ENCODE peak calls at places on chromosome 17, in five cellular contexts. Q, M, S, C and O are unnamed samples.

GRCh38 chr17:57255182-57255775 is 1.0 kb upstream of the MSI2 start:
- DNase-seq in Q (no peak), M (no peak), S (no peak), C (no peak), O (no peak)

GRCh38 chr17:36936455-36936934 is 780 bp upstream of the LHX1 start:
- DNase-seq in Q (no peak), M (peak), S (no peak), C (no peak), O (no peak)

GRCh38 chr17:2060681-2061440 is 6.0 kb downstream of the HIC1 start:
- DNase-seq in Q (no peak), M (no peak), S (no peak), C (no peak), O (no peak)

GRCh38 chr17:17724307-17724921 is 43.2 kb downstream of the RAI1 start:
- DNase-seq in Q (no peak), M (no peak), S (no peak), C (no peak), O (no peak)

GRCh38 chr17:40633871-40634270 is 13.7 kb downstream of the SMARCE1 start:
- DNase-seq in Q (no peak), M (no peak), S (no peak), C (no peak), O (no peak)

GRCh38 chr17:70105641-70106040 is 30.6 kb downstream of the KCNJ16 start:
- DNase-seq in Q (no peak), M (no peak), S (no peak), C (no peak), O (no peak)

GRCh38 chr17:19332371-19333131 is 30.0 kb downstream of the B9D1 start:
- DNase-seq in Q (no peak), M (no peak), S (no peak), C (no peak), O (no peak)

GRCh38 chr17:39196820-39197331 is 593 bp downstream of the CACNB1 start:
- DNase-seq in Q (no peak), M (peak), S (no peak), C (no peak), O (no peak)

GRCh38 chr17:55710410-55710809 is 12.3 kb downstream of the TMEM100 start:
- DNase-seq in Q (no peak), M (no peak), S (peak), C (no peak), O (peak)

GRCh38 chr17:38893612-38894011 is 23.8 kb downstream of the LASP1 start:
- DNase-seq in Q (no peak), M (peak), S (no peak), C (no peak), O (no peak)

GRCh38 chr17:7781467-7781866 is 52.5 kb upstream of the KDM6B start:
- DNase-seq in Q (no peak), M (no peak), S (no peak), C (no peak), O (no peak)

GRCh38 chr17:31595666-31596381 is 204.3 kb downstream of the RAB11FIP4 start:
- DNase-seq in Q (no peak), M (no peak), S (no peak), C (no peak), O (no peak)

GRCh38 chr17:55889271-55889670 is 138.4 kb downstream of the PCTP start:
- DNase-seq in Q (no peak), M (no peak), S (peak), C (no peak), O (no peak)

GRCh38 chr17:21286771-21287702 is 2.5 kb downstream of the MAP2K3 start:
- DNase-seq in Q (no peak), M (peak), S (peak), C (no peak), O (no peak)

GRCh38 chr17:79739148-79740062 is 8.7 kb downstream of the ENPP7 start:
- DNase-seq in Q (no peak), M (no peak), S (no peak), C (no peak), O (no peak)

GRCh38 chr17:44556114-44556853 is 1.0 kb upstream of the FZD2 start:
- DNase-seq in Q (no peak), M (no peak), S (peak), C (no peak), O (no peak)

GRCh38 chr17:50835563-50836231 is at the start of gene WFIKKN2:
- DNase-seq in Q (no peak), M (no peak), S (no peak), C (no peak), O (no peak)

GRCh38 chr17:55294042-55294751 is 29.4 kb downstream of the HLF start:
- DNase-seq in Q (no peak), M (no peak), S (no peak), C (no peak), O (no peak)

GRCh38 chr17:72342061-72342460 is 221.2 kb downstream of the SOX9 start:
- DNase-seq in Q (no peak), M (no peak), S (no peak), C (no peak), O (no peak)

GRCh38 chr17:82726427-82726826 is 9.0 kb upstream of the FN3K start:
- DNase-seq in Q (no peak), M (no peak), S (no peak), C (no peak), O (no peak)

GRCh38 chr17:39926588-39927100 is 757 bp downstream of the ORMDL3 start:
- DNase-seq in Q (no peak), M (peak), S (peak), C (no peak), O (no peak)

GRCh38 chr17:17818088-17818526 is 18.7 kb downstream of the SREBF1 start:
- DNase-seq in Q (no peak), M (peak), S (no peak), C (no peak), O (no peak)

GRCh38 chr17:78870621-78871020 is 30.0 kb upstream of the USP36 start:
- DNase-seq in Q (no peak), M (no peak), S (no peak), C (no peak), O (no peak)

GRCh38 chr17:59287452-59287851 is 44.0 kb upstream of the YPEL2 start:
- DNase-seq in Q (no peak), M (no peak), S (peak), C (no peak), O (no peak)

GRCh38 chr17:64470676-64471075 is 21.8 kb downstream of the MILR1 start:
- DNase-seq in Q (no peak), M (no peak), S (no peak), C (no peak), O (no peak)

GRCh38 chr17:71460943-71461342 is 659.9 kb upstream of the SOX9 start:
- DNase-seq in Q (no peak), M (peak), S (peak), C (no peak), O (no peak)

GRCh38 chr17:21167303-21167702 is 40.5 kb downstream of the DHRS7B start:
- DNase-seq in Q (no peak), M (no peak), S (peak), C (no peak), O (no peak)

GRCh38 chr17:40038882-40039513 is 15.2 kb downstream of the MED24 start:
- DNase-seq in Q (peak), M (no peak), S (peak), C (peak), O (no peak)

GRCh38 chr17:46115687-46116086 is 77.5 kb downstream of the KANSL1 start:
- DNase-seq in Q (no peak), M (no peak), S (no peak), C (no peak), O (no peak)

GRCh38 chr17:40174528-40174927 is 2.7 kb upstream of the RAPGEFL1 start:
- DNase-seq in Q (no peak), M (no peak), S (no peak), C (no peak), O (no peak)

GRCh38 chr17:79509496-79509895 is 101.4 kb downstream of the RBFOX3 start:
- DNase-seq in Q (no peak), M (no peak), S (no peak), C (no peak), O (no peak)

GRCh38 chr17:59851431-59852375 is 41.0 kb downstream of the TUBD1 start:
- DNase-seq in Q (peak), M (peak), S (no peak), C (peak), O (peak)

GRCh38 chr17:18151290-18151689 is 32.3 kb upstream of the ALKBH5 start:
- DNase-seq in Q (no peak), M (no peak), S (no peak), C (no peak), O (no peak)

DNA sequence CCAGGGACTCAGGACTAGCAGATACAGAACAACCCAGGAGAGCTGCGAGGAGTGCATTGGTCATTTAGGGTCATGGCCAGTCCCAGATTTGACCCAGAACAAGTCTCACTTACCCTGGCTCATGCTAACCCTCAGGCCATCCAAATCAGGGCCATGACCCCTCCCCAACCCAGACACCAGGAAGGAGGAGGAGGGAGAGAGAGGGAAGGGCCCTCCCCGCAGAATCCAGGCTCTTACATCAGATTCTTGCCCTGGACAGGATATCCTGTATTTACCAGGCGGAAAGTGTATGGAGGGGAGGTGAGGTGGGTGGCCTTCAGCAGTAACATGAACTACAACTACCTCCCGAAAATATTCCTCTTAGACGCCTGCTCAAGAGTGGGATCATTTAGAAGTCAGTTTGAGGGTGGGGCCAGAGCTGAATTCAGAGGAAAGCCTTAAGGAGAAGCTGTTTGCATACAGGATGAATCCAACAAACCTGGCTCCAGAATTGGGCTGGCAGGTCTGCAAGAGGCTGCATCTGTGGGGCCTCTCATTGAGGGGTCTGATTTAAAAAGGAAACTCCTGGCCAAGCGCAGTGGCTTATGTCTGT is 2.1 kb downstream of the VAT1 start:
- DNase-seq in Q (no peak), M (no peak), S (no peak), C (no peak), O (no peak)
- H3K4me3 ChIP-seq in Q (no peak), M (no peak), S (no peak), C (peak), O (peak)

DNA sequence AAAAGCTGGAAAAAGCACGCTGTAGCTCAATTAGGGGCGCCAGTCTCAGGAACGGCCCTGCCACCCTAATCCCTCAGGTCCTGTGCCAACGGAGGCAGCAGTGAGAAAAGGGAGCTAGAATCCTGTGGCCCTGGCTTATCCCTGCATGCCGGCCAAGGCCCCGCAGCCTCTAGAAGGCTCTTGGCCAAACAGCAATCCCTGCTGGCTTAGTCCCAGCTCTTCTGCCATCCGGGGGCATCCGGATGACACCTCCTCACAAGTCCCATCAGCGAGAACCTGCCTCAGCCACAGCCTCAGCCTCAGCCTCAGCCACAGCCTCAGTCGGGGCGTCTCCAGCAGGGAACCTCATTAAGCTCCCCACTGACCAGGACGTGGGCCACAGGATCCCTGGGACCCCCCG is 69.8 kb downstream of the MRM3 start:
- DNase-seq in Q (no peak), M (no peak), S (no peak), C (no peak), O (no peak)
- H3K4me3 ChIP-seq in Q (no peak), M (no peak), S (no peak), C (no peak), O (no peak)

GRCh38 chr17:81482673-81483072 is 29.9 kb downstream of the ACTG1 start:
- DNase-seq in Q (no peak), M (no peak), S (no peak), C (no peak), O (no peak)

GRCh38 chr17:81483085-81483861 is 29.3 kb downstream of the ACTG1 start:
- DNase-seq in Q (no peak), M (peak), S (no peak), C (no peak), O (no peak)

GRCh38 chr17:81483862-81484194 is 28.8 kb downstream of the ACTG1 start:
- DNase-seq in Q (no peak), M (peak), S (no peak), C (no peak), O (no peak)

GRCh38 chr17:81486174-81486810 is 26.3 kb downstream of the ACTG1 start:
- DNase-seq in Q (no peak), M (no peak), S (no peak), C (no peak), O (no peak)

DNA sequence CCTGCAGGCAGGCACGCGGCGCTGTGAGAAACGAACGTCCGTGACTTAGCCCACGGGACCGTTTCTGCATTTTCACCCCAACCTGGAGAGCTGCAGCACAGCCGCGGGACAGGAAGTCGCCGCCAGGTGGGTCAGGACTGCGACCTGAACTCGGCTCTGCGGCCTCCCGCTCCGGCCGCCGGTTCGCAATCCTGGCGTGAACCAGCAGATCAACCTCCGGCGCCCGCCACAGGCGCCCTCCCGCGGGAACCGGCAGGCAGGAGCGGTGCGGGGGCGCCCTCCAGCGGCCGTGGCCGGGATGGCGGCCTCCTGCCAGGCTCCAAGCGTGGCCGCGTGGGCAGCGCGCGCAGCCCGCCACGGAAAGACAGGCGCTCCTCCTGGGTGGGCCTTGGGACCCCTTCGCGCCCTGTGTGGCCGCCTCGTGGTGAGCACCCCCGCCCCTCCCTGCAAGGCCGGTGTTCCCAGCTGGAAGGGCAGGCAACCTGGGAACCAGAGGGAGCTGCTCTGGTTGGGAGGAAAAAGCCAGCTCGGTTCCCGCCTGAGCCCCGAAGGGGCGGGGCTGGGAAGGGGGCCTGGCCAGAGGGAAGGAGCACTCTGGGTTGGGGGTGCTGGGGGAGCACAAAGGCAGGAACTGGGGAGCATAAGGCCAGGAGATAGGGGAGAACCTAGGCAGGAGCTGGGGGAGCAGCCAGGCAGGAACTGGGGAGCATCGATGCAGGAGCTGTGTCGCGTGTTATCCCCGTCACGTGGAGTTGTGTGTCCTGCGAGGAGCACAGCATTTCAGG is 28.2 kb downstream of the ACTG1 start:
- DNase-seq in Q (peak), M (peak), S (peak), C (peak), O (no peak)
- H3K4me3 ChIP-seq in Q (no peak), M (no peak), S (peak), C (peak), O (peak)

GRCh38 chr17:77471984-77472836 is 331.4 kb downstream of the SEC14L1 start:
- DNase-seq in Q (no peak), M (no peak), S (peak), C (no peak), O (peak)
- H3K4me3 ChIP-seq in Q (no peak), M (no peak), S (no peak), C (peak), O (no peak)

DNA sequence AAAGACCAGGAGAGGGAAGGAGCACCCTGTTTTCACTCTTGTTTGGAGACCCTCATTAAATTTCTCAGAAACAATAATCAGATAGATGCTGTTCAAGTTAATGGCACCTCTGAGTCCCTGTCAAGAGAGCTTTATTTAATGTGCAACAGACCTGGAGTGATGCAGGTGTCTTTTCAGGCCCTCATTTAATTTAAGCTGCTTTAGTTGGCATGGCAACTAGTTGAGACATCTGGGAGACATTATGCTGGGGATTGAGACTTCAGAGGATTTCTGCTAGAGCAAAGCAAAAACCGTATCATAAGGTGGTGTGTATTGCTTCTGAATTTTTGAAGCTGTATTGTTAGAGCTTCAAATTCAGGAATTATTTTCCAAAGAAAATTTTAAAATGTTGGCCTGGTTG is 108.5 kb downstream of the NLK start:
- DNase-seq in Q (no peak), M (no peak), S (no peak), C (no peak), O (no peak)
- H3K4me3 ChIP-seq in Q (no peak), M (no peak), S (no peak), C (no peak), O (no peak)

DNA sequence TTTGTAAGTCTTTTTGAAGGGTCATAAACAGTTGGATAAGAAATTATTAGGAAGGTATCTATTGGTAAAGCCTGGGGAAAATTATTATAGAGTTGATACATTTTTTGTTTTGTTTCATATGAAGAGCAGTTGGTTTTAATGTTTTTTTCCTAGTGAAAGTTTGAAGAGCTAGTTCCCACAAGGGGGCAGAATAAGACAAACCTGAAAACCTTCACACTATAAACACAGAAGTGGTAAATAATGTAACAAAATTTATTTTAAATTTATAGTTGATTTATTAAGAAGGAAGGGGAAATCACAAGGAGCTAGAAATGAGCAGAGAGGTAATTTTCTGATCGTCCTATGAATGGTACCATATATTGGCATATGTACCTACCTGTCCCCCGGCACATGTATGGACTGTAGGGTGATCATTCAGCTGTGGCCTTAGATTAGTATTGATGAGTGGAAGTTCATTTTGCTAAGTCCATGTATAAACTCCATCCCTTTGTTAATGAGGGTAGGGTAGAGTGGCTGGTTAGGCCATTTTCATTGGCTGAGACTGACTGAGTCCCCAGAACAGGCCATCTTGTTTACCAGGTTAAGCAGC is 116.3 kb downstream of the TANC2 start:
- DNase-seq in Q (no peak), M (no peak), S (no peak), C (no peak), O (no peak)
- H3K4me3 ChIP-seq in Q (no peak), M (no peak), S (no peak), C (no peak), O (no peak)

GRCh38 chr17:74892974-74893911 is at the start of gene FADS6:
- DNase-seq in Q (no peak), M (peak), S (no peak), C (no peak), O (no peak)
- H3K4me3 ChIP-seq in Q (peak), M (no peak), S (peak), C (peak), O (peak)

GRCh38 chr17:48592592-48592991 is 987 bp downstream of the HOXB5 start:
- DNase-seq in Q (no peak), M (peak), S (no peak), C (no peak), O (no peak)

GRCh38 chr17:48594412-48595106 is 980 bp upstream of the HOXB5 start:
- DNase-seq in Q (no peak), M (no peak), S (no peak), C (no peak), O (no peak)

GRCh38 chr17:48593126-48593829 is at the start of gene HOXB5:
- DNase-seq in Q (no peak), M (peak), S (no peak), C (no peak), O (no peak)

GRCh38 chr17:48595107-48595999 is 1.8 kb upstream of the HOXB5 start:
- DNase-seq in Q (no peak), M (no peak), S (no peak), C (no peak), O (no peak)

GRCh38 chr17:48593840-48594411 is 347 bp upstream of the HOXB5 start:
- DNase-seq in Q (peak), M (peak), S (peak), C (peak), O (no peak)
- H3K4me3 ChIP-seq in Q (no peak), M (no peak), S (no peak), C (peak), O (peak)

GRCh38 chr17:35086164-35086563 is 22.7 kb upstream of the RFFL start:
- DNase-seq in Q (no peak), M (no peak), S (no peak), C (no peak), O (no peak)

GRCh38 chr17:35088647-35088910 is 25.1 kb upstream of the RFFL start:
- DNase-seq in Q (peak), M (no peak), S (peak), C (no peak), O (no peak)

GRCh38 chr17:35084987-35085386 is 21.5 kb upstream of the RFFL start:
- DNase-seq in Q (no peak), M (no peak), S (peak), C (no peak), O (no peak)

GRCh38 chr17:35087731-35088646 is 24.5 kb upstream of the RFFL start:
- DNase-seq in Q (peak), M (peak), S (peak), C (peak), O (no peak)

GRCh38 chr17:35086931-35087573 is 23.5 kb upstream of the RFFL start:
- DNase-seq in Q (no peak), M (peak), S (peak), C (no peak), O (no peak)
- H3K4me3 ChIP-seq in Q (no peak), M (no peak), S (no peak), C (no peak), O (no peak)